ENCODE peak calls at places on chromosomes 11 and 22, in nine cellular contexts. V, S, M, E, Q, I, O, D and R are unnamed samples.

GRCh38 chr11:61513143-61513740 is 4.7 kb downstream of the LRRC10B start:
- DNase-seq in V (no peak), S (no peak), M (no peak), E (no peak), Q (no peak), I (no peak), O (no peak), D (no peak), R (no peak)

GRCh38 chr22:34975721-34976120 is 90.2 kb upstream of the ISX start:
- DNase-seq in V (no peak), S (no peak), M (no peak), E (no peak), Q (no peak), I (peak), O (no peak), D (no peak), R (peak)

GRCh38 chr11:130817608-130817944 is 98.7 kb downstream of the SNX19 start:
- DNase-seq in V (no peak), S (no peak), M (no peak), E (no peak), Q (no peak), I (peak), O (no peak), D (no peak), R (peak)

GRCh38 chr11:1649021-1649420 is 19.4 kb downstream of the KRTAP5-5 start:
- DNase-seq in V (no peak), S (no peak), M (no peak), E (no peak), Q (no peak), I (no peak), O (no peak), D (no peak), R (no peak)

GRCh38 chr11:34405079-34405858 is 33.5 kb upstream of the CAT start:
- DNase-seq in V (no peak), S (no peak), M (no peak), E (no peak), Q (no peak), I (peak), O (no peak), D (no peak), R (no peak)

GRCh38 chr22:32058656-32059280 is 15.7 kb downstream of the SLC5A1 start:
- DNase-seq in V (no peak), S (peak), M (no peak), E (no peak), Q (no peak), I (peak), O (no peak), D (no peak), R (no peak)

GRCh38 chr11:68584991-68585524 is 99.3 kb upstream of the GAL start:
- DNase-seq in V (no peak), S (peak), M (no peak), E (no peak), Q (peak), I (no peak), O (no peak), D (no peak), R (no peak)

GRCh38 chr11:115618428-115618827 is 114.2 kb upstream of the CADM1 start:
- DNase-seq in V (no peak), S (no peak), M (no peak), E (no peak), Q (no peak), I (peak), O (no peak), D (no peak), R (no peak)

GRCh38 chr22:31229402-31230140 is 17.5 kb downstream of the LIMK2 start:
- DNase-seq in V (no peak), S (peak), M (no peak), E (no peak), Q (peak), I (peak), O (no peak), D (no peak), R (peak)

GRCh38 chr11:34191592-34191991 is 86.2 kb downstream of the NAT10 start:
- DNase-seq in V (no peak), S (no peak), M (no peak), E (no peak), Q (no peak), I (no peak), O (no peak), D (no peak), R (no peak)

GRCh38 chr22:48940266-48940987 is 887.2 kb downstream of the BRD1 start:
- DNase-seq in V (peak), S (no peak), M (no peak), E (no peak), Q (no peak), I (no peak), O (no peak), D (no peak), R (no peak)

GRCh38 chr22:38657248-38657909 is 941 bp downstream of the CBY1 start:
- DNase-seq in V (no peak), S (no peak), M (peak), E (peak), Q (peak), I (peak), O (peak), D (no peak), R (peak)